ENCODE peak calls at places on chromosome 7, in six cellular contexts. One of them, this sample, is unnamed.

GRCh38 chr7:24824400-24824799 is 67.1 kb upstream of the GSDME start:
- DNase-seq in RWPE1: no peak
- DNase-seq in kidney: no peak
- DNase-seq in upper lobe of right lung: no peak
- DNase-seq in cardiac muscle cell: no peak
- DNase-seq in right lobe of liver: no peak
- DNase-seq in this sample: no peak

GRCh38 chr7:5470721-5471311 is 47.2 kb upstream of the TNRC18 start:
- DNase-seq in RWPE1: no peak
- DNase-seq in kidney: peak; percentile 88
- DNase-seq in upper lobe of right lung: no peak
- DNase-seq in cardiac muscle cell: peak; percentile 45
- DNase-seq in right lobe of liver: no peak
- DNase-seq in this sample: no peak

GRCh38 chr7:101696-102376 is 90.5 kb upstream of the FAM20C start:
- DNase-seq in RWPE1: peak; percentile 86
- DNase-seq in kidney: peak; percentile 56
- DNase-seq in upper lobe of right lung: peak; percentile 46
- DNase-seq in cardiac muscle cell: peak; percentile 45
- DNase-seq in right lobe of liver: no peak
- DNase-seq in this sample: peak; percentile 8

GRCh38 chr7:127214956-127215355 is 37.8 kb downstream of the GRM8 start:
- DNase-seq in RWPE1: no peak
- DNase-seq in kidney: no peak
- DNase-seq in upper lobe of right lung: no peak
- DNase-seq in cardiac muscle cell: no peak
- DNase-seq in right lobe of liver: no peak
- DNase-seq in this sample: no peak

GRCh38 chr7:107398161-107398560 is 71.7 kb upstream of the GPR22 start:
- DNase-seq in RWPE1: no peak
- DNase-seq in kidney: peak; percentile 22
- DNase-seq in upper lobe of right lung: no peak
- DNase-seq in cardiac muscle cell: no peak
- DNase-seq in right lobe of liver: no peak
- DNase-seq in this sample: no peak

GRCh38 chr7:42170724-42171123 is 66.3 kb downstream of the GLI3 start:
- DNase-seq in RWPE1: peak; percentile 85
- DNase-seq in kidney: no peak
- DNase-seq in upper lobe of right lung: no peak
- DNase-seq in cardiac muscle cell: no peak
- DNase-seq in right lobe of liver: no peak
- DNase-seq in this sample: no peak

GRCh38 chr7:2980406-2981102 is 63.1 kb downstream of the CARD11 start:
- DNase-seq in RWPE1: no peak
- DNase-seq in kidney: peak; percentile 61
- DNase-seq in upper lobe of right lung: peak; percentile 69
- DNase-seq in cardiac muscle cell: no peak
- DNase-seq in right lobe of liver: no peak
- DNase-seq in this sample: no peak

GRCh38 chr7:148110097-148110868 is 480.3 kb upstream of the C7orf33 start:
- DNase-seq in RWPE1: no peak
- DNase-seq in kidney: no peak
- DNase-seq in upper lobe of right lung: no peak
- DNase-seq in cardiac muscle cell: peak; percentile 5
- DNase-seq in right lobe of liver: no peak
- DNase-seq in this sample: no peak

GRCh38 chr7:102916426-102916825 is 3.6 kb downstream of the LRRC17 start:
- DNase-seq in RWPE1: peak; percentile 56
- DNase-seq in kidney: no peak
- DNase-seq in upper lobe of right lung: no peak
- DNase-seq in cardiac muscle cell: peak; percentile 70
- DNase-seq in right lobe of liver: no peak
- DNase-seq in this sample: peak; percentile 36

GRCh38 chr7:116354171-116354545 is 143.8 kb downstream of the TES start:
- DNase-seq in RWPE1: peak; percentile 8
- DNase-seq in kidney: no peak
- DNase-seq in upper lobe of right lung: no peak
- DNase-seq in cardiac muscle cell: peak; percentile 97
- DNase-seq in right lobe of liver: no peak
- DNase-seq in this sample: peak; percentile 77

GRCh38 chr7:154928136-154929005 is 74.6 kb downstream of the PAXIP1 start:
- DNase-seq in RWPE1: peak; percentile 95
- DNase-seq in kidney: no peak
- DNase-seq in upper lobe of right lung: no peak
- DNase-seq in cardiac muscle cell: peak; percentile 95
- DNase-seq in right lobe of liver: no peak
- DNase-seq in this sample: peak; percentile 89

GRCh38 chr7:69736411-69736810 is 138.1 kb downstream of the AUTS2 start:
- DNase-seq in RWPE1: no peak
- DNase-seq in kidney: no peak
- DNase-seq in upper lobe of right lung: no peak
- DNase-seq in cardiac muscle cell: no peak
- DNase-seq in right lobe of liver: no peak
- DNase-seq in this sample: no peak

GRCh38 chr7:98110249-98111022 is 3.8 kb downstream of the LMTK2 start:
- DNase-seq in RWPE1: no peak
- DNase-seq in kidney: no peak
- DNase-seq in upper lobe of right lung: no peak
- DNase-seq in cardiac muscle cell: peak; percentile 79
- DNase-seq in right lobe of liver: peak; percentile 62
- DNase-seq in this sample: no peak

GRCh38 chr7:96314402-96315108 is 7.3 kb downstream of the SLC25A13 start:
- DNase-seq in RWPE1: peak; percentile 61
- DNase-seq in kidney: no peak
- DNase-seq in upper lobe of right lung: no peak
- DNase-seq in cardiac muscle cell: peak; percentile 24
- DNase-seq in right lobe of liver: no peak
- DNase-seq in this sample: no peak

GRCh38 chr7:20275637-20276036 is 55.1 kb upstream of the ITGB8 start:
- DNase-seq in RWPE1: no peak
- DNase-seq in kidney: no peak
- DNase-seq in upper lobe of right lung: no peak
- DNase-seq in cardiac muscle cell: no peak
- DNase-seq in right lobe of liver: no peak
- DNase-seq in this sample: no peak

GRCh38 chr7:141073641-141074161 is at the start of gene TMEM178B:
- DNase-seq in RWPE1: no peak
- DNase-seq in kidney: peak; percentile 78
- DNase-seq in upper lobe of right lung: no peak
- DNase-seq in cardiac muscle cell: no peak
- DNase-seq in right lobe of liver: no peak
- DNase-seq in this sample: no peak

GRCh38 chr7:148722340-148723165 is 23.9 kb downstream of the CUL1 start:
- DNase-seq in RWPE1: no peak
- DNase-seq in kidney: no peak
- DNase-seq in upper lobe of right lung: no peak
- DNase-seq in cardiac muscle cell: no peak
- DNase-seq in right lobe of liver: no peak
- DNase-seq in this sample: no peak

GRCh38 chr7:16062269-16062668 is 359.1 kb downstream of the CRPPA start:
- DNase-seq in RWPE1: no peak
- DNase-seq in kidney: no peak
- DNase-seq in upper lobe of right lung: no peak
- DNase-seq in cardiac muscle cell: peak; percentile 70
- DNase-seq in right lobe of liver: no peak
- DNase-seq in this sample: no peak

GRCh38 chr7:131107343-131108211 is 220.1 kb upstream of the MKLN1 start:
- DNase-seq in RWPE1: peak; percentile 52
- DNase-seq in kidney: peak; percentile 86
- DNase-seq in upper lobe of right lung: peak; percentile 84
- DNase-seq in cardiac muscle cell: peak; percentile 88
- DNase-seq in right lobe of liver: peak; percentile 72
- DNase-seq in this sample: no peak

GRCh38 chr7:86773309-86773708 is 129.6 kb downstream of the GRM3 start:
- DNase-seq in RWPE1: no peak
- DNase-seq in kidney: no peak
- DNase-seq in upper lobe of right lung: no peak
- DNase-seq in cardiac muscle cell: no peak
- DNase-seq in right lobe of liver: no peak
- DNase-seq in this sample: no peak

GRCh38 chr7:6251653-6252052 is 20.8 kb downstream of the CYTH3 start:
- DNase-seq in RWPE1: no peak
- DNase-seq in kidney: no peak
- DNase-seq in upper lobe of right lung: no peak
- DNase-seq in cardiac muscle cell: no peak
- DNase-seq in right lobe of liver: no peak
- DNase-seq in this sample: no peak

GRCh38 chr7:76077435-76077834 is 29.5 kb downstream of the MDH2 start:
- DNase-seq in RWPE1: no peak
- DNase-seq in kidney: no peak
- DNase-seq in upper lobe of right lung: no peak
- DNase-seq in cardiac muscle cell: no peak
- DNase-seq in right lobe of liver: no peak
- DNase-seq in this sample: no peak

GRCh38 chr7:126685018-126685573 is 567.6 kb downstream of the GRM8 start:
- DNase-seq in RWPE1: no peak
- DNase-seq in kidney: peak; percentile 63
- DNase-seq in upper lobe of right lung: no peak
- DNase-seq in cardiac muscle cell: no peak
- DNase-seq in right lobe of liver: no peak
- DNase-seq in this sample: no peak

GRCh38 chr7:26052721-26053120 is 99.3 kb upstream of the NFE2L3 start:
- DNase-seq in RWPE1: peak; percentile 57
- DNase-seq in kidney: no peak
- DNase-seq in upper lobe of right lung: no peak
- DNase-seq in cardiac muscle cell: no peak
- DNase-seq in right lobe of liver: no peak
- DNase-seq in this sample: no peak

GRCh38 chr7:132511921-132512320 is 64.3 kb downstream of the PLXNA4 start:
- DNase-seq in RWPE1: no peak
- DNase-seq in kidney: no peak
- DNase-seq in upper lobe of right lung: no peak
- DNase-seq in cardiac muscle cell: no peak
- DNase-seq in right lobe of liver: no peak
- DNase-seq in this sample: no peak

GRCh38 chr7:80288175-80289122 is 153.8 kb downstream of the GNAI1 start:
- DNase-seq in RWPE1: no peak
- DNase-seq in kidney: no peak
- DNase-seq in upper lobe of right lung: no peak
- DNase-seq in cardiac muscle cell: no peak
- DNase-seq in right lobe of liver: no peak
- DNase-seq in this sample: no peak

GRCh38 chr7:144122876-144123275 is at the start of gene OR2A14:
- DNase-seq in RWPE1: no peak
- DNase-seq in kidney: no peak
- DNase-seq in upper lobe of right lung: no peak
- DNase-seq in cardiac muscle cell: no peak
- DNase-seq in right lobe of liver: no peak
- DNase-seq in this sample: no peak

DNA sequence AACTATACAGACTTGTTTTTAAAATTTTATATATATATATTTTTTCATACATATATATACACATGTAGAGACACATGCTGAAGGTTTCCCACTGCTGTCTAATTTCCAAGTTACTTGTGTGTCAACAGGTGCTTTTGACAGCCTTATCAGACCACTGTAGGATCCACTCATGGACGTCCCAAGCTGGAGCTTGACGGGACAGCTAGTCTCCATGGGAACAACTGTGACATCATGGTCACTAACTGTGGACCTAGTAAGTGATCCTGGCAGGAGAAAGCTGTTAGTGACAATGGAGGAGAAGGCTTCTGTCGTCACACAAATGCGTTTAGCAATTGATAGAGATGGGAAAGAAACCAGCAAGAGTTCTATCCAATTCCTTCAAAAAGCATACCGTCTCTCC is 60.2 kb upstream of the DDC start:
- DNase-seq in RWPE1: no peak
- DNase-seq in kidney: no peak
- DNase-seq in upper lobe of right lung: no peak
- DNase-seq in cardiac muscle cell: no peak
- DNase-seq in right lobe of liver: no peak
- DNase-seq in this sample: no peak
- H3K27ac ChIP-seq in RWPE1: no peak overlapping the region
- H3K27ac ChIP-seq in kidney: no peak overlapping the region
- H3K27ac ChIP-seq in upper lobe of right lung: no peak overlapping the region
- H3K27ac ChIP-seq in cardiac muscle cell: peak overlapping the region; percentile 17
- H3K27ac ChIP-seq in right lobe of liver: no peak overlapping the region
- H3K27ac ChIP-seq in this sample: no peak overlapping the region

GRCh38 chr7:1940402-1940786 is 270.3 kb downstream of the ELFN1 start:
- DNase-seq in RWPE1: no peak
- DNase-seq in kidney: peak; percentile 89
- DNase-seq in upper lobe of right lung: peak; percentile 92
- DNase-seq in cardiac muscle cell: peak; percentile 71
- DNase-seq in right lobe of liver: peak; percentile 75
- DNase-seq in this sample: no peak
- H3K27ac ChIP-seq in RWPE1: peak overlapping the region; percentile 57
- H3K27ac ChIP-seq in kidney: no peak overlapping the region
- H3K27ac ChIP-seq in upper lobe of right lung: peak overlapping the region; percentile 77
- H3K27ac ChIP-seq in cardiac muscle cell: no peak overlapping the region
- H3K27ac ChIP-seq in right lobe of liver: peak overlapping the region; percentile 38
- H3K27ac ChIP-seq in this sample: no peak overlapping the region

GRCh38 chr7:139654270-139655181 is 123.3 kb downstream of the HIPK2 start:
- DNase-seq in RWPE1: no peak
- DNase-seq in kidney: no peak
- DNase-seq in upper lobe of right lung: no peak
- DNase-seq in cardiac muscle cell: no peak
- DNase-seq in right lobe of liver: no peak
- DNase-seq in this sample: no peak
- H3K27ac ChIP-seq in RWPE1: peak overlapping the region; percentile 19
- H3K27ac ChIP-seq in kidney: peak overlapping the region; percentile 57
- H3K27ac ChIP-seq in upper lobe of right lung: no peak overlapping the region
- H3K27ac ChIP-seq in cardiac muscle cell: peak overlapping the region; percentile 42
- H3K27ac ChIP-seq in right lobe of liver: peak overlapping the region; percentile 37
- H3K27ac ChIP-seq in this sample: no peak overlapping the region

DNA sequence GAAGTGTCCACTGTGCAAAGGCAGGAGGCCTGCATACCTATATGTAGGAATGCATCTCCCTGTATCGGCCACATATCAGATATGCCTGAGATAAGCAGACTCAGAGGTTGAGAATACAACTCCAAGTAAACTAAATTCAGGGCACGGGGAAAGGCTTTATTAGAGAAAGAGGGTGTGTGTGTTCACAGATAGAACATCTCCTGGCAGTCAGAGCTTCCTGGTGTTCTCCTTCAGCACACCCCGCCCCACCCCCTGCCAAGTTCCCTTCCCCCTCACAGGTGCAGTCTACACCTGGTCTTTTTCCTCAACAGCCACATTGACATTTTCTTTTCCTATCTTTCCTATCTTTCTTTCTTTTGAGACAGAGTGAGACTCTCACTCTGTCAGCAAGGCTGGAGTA is 17.1 kb downstream of the GBX1 start:
- DNase-seq in RWPE1: no peak
- DNase-seq in kidney: no peak
- DNase-seq in upper lobe of right lung: no peak
- DNase-seq in cardiac muscle cell: no peak
- DNase-seq in right lobe of liver: no peak
- DNase-seq in this sample: no peak
- H3K27ac ChIP-seq in RWPE1: no peak overlapping the region
- H3K27ac ChIP-seq in kidney: no peak overlapping the region
- H3K27ac ChIP-seq in upper lobe of right lung: no peak overlapping the region
- H3K27ac ChIP-seq in cardiac muscle cell: no peak overlapping the region
- H3K27ac ChIP-seq in right lobe of liver: no peak overlapping the region
- H3K27ac ChIP-seq in this sample: no peak overlapping the region